ENCODE peak calls at places on chromosomes 2 and 18, in five cellular contexts. A, V, O, R and I are unnamed samples.
A peak's percentile ranks its signal among the peaks of the same experiment; 100 is the strongest.

GRCh38 chr18:7071600-7071999 is 46.0 kb downstream of the LAMA1 start:
- DNase-seq in A (no peak), V (no peak), O (no peak), R (no peak), I (no peak)

GRCh38 chr2:197297772-197298318 is 12.7 kb downstream of the ANKRD44 start:
- DNase-seq in A (no peak), V (peak; percentile 43), O (no peak), R (no peak), I (no peak)

GRCh38 chr2:176270100-176270750 is 983 bp downstream of the MTX2 start:
- DNase-seq in A (no peak), V (no peak), O (no peak), R (no peak), I (no peak)

GRCh38 chr2:177127821-177128220 is 84.8 kb upstream of the HNRNPA3 start:
- DNase-seq in A (no peak), V (no peak), O (no peak), R (no peak), I (no peak)

GRCh38 chr2:41716497-41716896 is 331.3 kb upstream of the PKDCC start:
- DNase-seq in A (no peak), V (no peak), O (no peak), R (no peak), I (no peak)

GRCh38 chr2:112276954-112277353 is 1.6 kb downstream of the ZC3H6 start:
- DNase-seq in A (no peak), V (no peak), O (no peak), R (no peak), I (no peak)

GRCh38 chr2:17719562-17720371 is 33.8 kb downstream of the SMC6 start:
- DNase-seq in A (no peak), V (peak; percentile 42), O (peak; percentile 22), R (no peak), I (peak; percentile 50)

GRCh38 chr2:168119519-168120141 is 127.8 kb downstream of the STK39 start:
- DNase-seq in A (no peak), V (peak; percentile 66), O (peak; percentile 65), R (no peak), I (peak; percentile 84)

GRCh38 chr2:84417453-84417852 is 41.6 kb downstream of the SUCLG1 start:
- DNase-seq in A (no peak), V (no peak), O (peak; percentile 19), R (no peak), I (no peak)

GRCh38 chr18:31741096-31741735 is 19.5 kb downstream of the SLC25A52 start:
- DNase-seq in A (no peak), V (peak; percentile 13), O (peak; percentile 33), R (no peak), I (peak; percentile 62)
- H3K4me3 ChIP-seq in A (no peak overlapping the region), V (no peak overlapping the region), O (no peak overlapping the region), R (no peak overlapping the region), I (no peak overlapping the region)

DNA sequence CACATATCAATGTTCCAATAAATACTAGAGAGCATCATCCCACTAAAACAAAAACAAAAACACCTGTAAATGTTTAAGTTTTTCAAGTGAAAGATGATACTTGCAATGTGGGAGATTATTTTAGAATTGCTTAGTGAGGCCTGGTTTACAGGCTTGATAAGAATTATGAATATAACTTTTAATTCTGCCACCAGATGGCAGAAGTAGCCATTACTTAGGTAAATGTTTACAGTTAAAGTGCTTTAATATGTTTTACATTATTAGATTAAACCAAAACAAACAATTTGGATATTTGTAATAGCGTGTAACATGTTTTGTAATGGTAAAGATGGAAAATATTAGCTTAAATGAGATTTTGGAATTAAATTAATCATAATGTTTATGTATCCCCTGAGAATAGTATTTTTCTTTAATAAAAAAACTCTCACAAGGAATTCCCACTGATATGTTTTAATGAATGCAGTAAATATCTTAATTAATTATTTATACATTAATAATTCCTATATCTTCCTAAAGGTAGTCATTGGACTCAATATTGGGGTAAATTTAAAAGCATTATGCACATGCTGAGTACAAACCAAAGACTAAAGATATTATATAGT is 522.0 kb downstream of the SPAG16 start:
- DNase-seq in A (no peak), V (peak; percentile 31), O (peak; percentile 51), R (no peak), I (peak; percentile 45)
- TF ChIP-seq CTCF in A (peak; percentile 11), V (peak; percentile 79), O (peak; percentile 52), R (peak; percentile 34), I (peak; percentile 22)

DNA sequence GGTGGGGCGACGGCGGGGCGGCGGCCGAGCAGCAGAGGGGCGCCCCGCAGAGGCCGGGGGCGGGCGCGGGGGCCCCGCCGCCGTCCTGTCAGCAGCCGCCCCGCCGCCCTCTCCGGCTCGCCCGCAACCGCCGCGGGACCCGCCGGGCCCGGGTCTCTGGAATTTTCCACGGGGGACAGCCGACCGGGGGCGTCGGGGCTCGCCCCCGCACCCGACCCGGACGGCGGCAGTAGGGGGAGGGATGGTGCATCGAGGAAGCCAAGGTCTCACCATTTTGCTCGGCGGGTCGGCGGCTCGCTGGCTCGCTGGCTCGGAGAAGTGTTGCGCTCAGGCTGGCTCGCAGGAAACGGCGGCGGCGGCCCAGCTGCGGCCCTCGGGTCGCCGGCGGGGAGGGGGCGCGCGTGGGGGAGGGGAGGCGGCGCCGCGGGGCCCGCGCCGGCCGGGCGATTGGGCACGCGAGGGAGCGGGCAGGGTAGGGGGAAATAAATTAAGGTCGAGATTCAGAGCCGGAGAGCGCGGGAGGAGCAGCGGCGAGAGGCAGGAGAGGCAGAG is 401 bp downstream of the PPP3R1 start:
- DNase-seq in A (peak; percentile 45), V (peak; percentile 60), O (no peak), R (no peak), I (no peak)
- H3K4me3 ChIP-seq in A (peak overlapping the region; percentile 75), V (peak overlapping the region; percentile 89), O (peak overlapping the region; percentile 83), R (peak overlapping the region; percentile 92), I (peak overlapping the region; percentile 88)

GRCh38 chr2:36530983-36531354 is 67.0 kb downstream of the FEZ2 start:
- DNase-seq in A (no peak), V (no peak), O (peak; percentile 66), R (no peak), I (peak; percentile 94)

GRCh38 chr2:36526216-36526615 is 71.8 kb downstream of the FEZ2 start:
- DNase-seq in A (no peak), V (no peak), O (peak; percentile 59), R (no peak), I (peak; percentile 25)

GRCh38 chr2:36530178-36530982 is 67.6 kb downstream of the FEZ2 start:
- DNase-seq in A (no peak), V (no peak), O (peak; percentile 77), R (no peak), I (peak; percentile 49)

GRCh38 chr2:36528274-36528673 is 69.7 kb downstream of the FEZ2 start:
- DNase-seq in A (no peak), V (no peak), O (no peak), R (no peak), I (no peak)

DNA sequence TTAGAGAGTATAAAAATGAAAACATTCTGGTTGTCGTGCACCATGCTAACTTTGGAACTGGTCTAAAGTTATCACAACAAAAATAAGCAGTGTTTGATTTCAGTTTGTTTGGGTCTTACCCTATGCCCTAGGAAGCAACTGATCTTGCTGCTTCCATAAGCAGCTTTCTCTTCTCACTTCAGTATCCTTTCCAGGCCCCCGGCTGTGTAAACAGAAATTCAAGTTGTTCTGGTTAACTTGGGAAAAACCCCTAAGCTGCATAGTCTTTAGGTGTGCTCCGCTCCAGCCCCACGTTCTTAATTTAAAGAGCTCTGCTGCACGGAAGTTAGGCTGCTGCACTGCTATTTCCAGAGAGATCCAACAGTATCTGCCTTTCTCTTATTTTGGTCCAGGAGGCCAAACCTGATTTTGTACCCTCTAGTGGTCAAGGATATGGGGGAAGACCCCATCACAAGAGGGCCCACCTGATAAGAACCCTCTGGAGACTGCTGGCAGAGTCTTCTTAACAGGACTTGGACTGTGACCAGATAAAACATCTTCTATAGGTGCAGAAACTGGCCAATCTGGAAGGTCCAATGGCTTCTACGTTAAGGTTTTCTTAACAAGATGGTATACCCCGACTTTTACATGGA is 69.1 kb downstream of the FEZ2 start:
- DNase-seq in A (no peak), V (no peak), O (no peak), R (no peak), I (no peak)
- TF ChIP-seq CTCF in A (no peak), V (no peak), O (no peak), R (peak; percentile 13), I (no peak)